ENCODE peak calls at places on chromosomes 4 and X, in seven cellular contexts. M, U, S, H, Z, R and D are unnamed samples.

GRCh38 chr4:158622251-158622650 is 49.4 kb downstream of the C4orf46 start:
- DNase-seq in Z (no peak), M (no peak), H (no peak), R (no peak), U (no peak), S (no peak), D (no peak)

GRCh38 chr4:40918330-40918729 is 168.6 kb downstream of the NSUN7 start:
- DNase-seq in S (peak), R (no peak), H (peak), U (peak), M (peak), Z (no peak), D (no peak)

GRCh38 chr4:6324999-6325790 is 55.5 kb downstream of the WFS1 start:
- DNase-seq in U (peak), H (peak), S (no peak), Z (no peak), R (no peak), M (peak), D (no peak)

GRCh38 chrX:40552768-40553167 is 28.0 kb upstream of the ATP6AP2 start:
- DNase-seq in Z (no peak), H (no peak), M (no peak), S (no peak), U (peak), R (no peak), D (no peak)

GRCh38 chr4:88158360-88159136 is at the start of gene ABCG2:
- DNase-seq in M (no peak), H (peak), Z (peak), R (no peak), U (peak), S (no peak), D (peak)

GRCh38 chr4:149311076-149311475 is 504.6 kb downstream of the IQCM start:
- DNase-seq in M (no peak), H (no peak), R (no peak), U (no peak), S (no peak), Z (no peak), D (no peak)

GRCh38 chr4:55635760-55636621 is at the start of gene NMU:
- DNase-seq in R (no peak), U (peak), Z (no peak), S (no peak), M (peak), H (peak), D (no peak)

GRCh38 chr4:152052431-152053057 is 291.7 kb upstream of the GATB start:
- DNase-seq in H (no peak), Z (no peak), R (no peak), M (no peak), U (peak), S (peak), D (no peak)

GRCh38 chr4:99205104-99205979 is 13.7 kb downstream of the ADH6 start:
- DNase-seq in H (peak), R (no peak), M (no peak), S (no peak), U (peak), Z (no peak), D (no peak)

GRCh38 chr4:113707013-113707412 is 54.5 kb downstream of the CAMK2D start:
- DNase-seq in H (no peak), U (peak), S (peak), Z (no peak), R (no peak), M (no peak), D (no peak)

GRCh38 chrX:150961631-150962030 is 21.5 kb upstream of the HMGB3 start:
- DNase-seq in R (no peak), Z (no peak), U (no peak), H (no peak), S (no peak), M (no peak), D (no peak)

DNA sequence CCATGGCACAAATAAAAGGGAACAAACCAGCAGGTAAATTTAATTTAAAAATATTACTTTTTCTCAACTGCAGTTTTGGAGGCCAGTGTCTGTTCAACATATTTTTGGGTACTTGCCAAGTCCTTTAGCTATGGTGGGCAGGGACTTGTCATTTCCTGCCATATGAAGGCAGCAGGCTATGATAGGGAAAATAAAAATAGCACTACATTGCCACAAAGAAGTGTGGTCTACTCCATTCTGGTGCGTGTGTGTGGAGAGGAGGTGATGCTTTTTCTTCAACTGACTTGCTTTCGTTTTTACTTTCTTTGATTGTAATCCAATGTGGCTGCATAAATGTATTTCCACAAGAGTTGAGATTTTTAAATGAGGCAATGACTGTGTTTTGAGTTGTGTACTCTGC is 17.2 kb downstream of the GPR174 start:
- DNase-seq in S (no peak), M (no peak), H (no peak), R (peak), U (no peak), Z (peak), D (peak)
- H3K4me3 ChIP-seq in S (no peak), M (no peak), H (no peak), R (no peak), U (no peak), Z (peak), D (peak)

GRCh38 chrX:50813843-50814661 is at the start of gene SHROOM4:
- DNase-seq in M (peak), Z (no peak), S (no peak), U (peak), R (no peak), H (peak), D (no peak)
- H3K4me3 ChIP-seq in M (peak), Z (no peak), S (peak), U (peak), R (no peak), H (peak), D (no peak)

GRCh38 chr4:139886798-139887197 is 221.2 kb downstream of the MGST2 start:
- DNase-seq in Z (no peak), H (no peak), R (no peak), M (no peak), S (no peak), U (no peak), D (no peak)
- H3K4me3 ChIP-seq in Z (no peak), H (no peak), R (no peak), M (no peak), S (no peak), U (no peak), D (no peak)

DNA sequence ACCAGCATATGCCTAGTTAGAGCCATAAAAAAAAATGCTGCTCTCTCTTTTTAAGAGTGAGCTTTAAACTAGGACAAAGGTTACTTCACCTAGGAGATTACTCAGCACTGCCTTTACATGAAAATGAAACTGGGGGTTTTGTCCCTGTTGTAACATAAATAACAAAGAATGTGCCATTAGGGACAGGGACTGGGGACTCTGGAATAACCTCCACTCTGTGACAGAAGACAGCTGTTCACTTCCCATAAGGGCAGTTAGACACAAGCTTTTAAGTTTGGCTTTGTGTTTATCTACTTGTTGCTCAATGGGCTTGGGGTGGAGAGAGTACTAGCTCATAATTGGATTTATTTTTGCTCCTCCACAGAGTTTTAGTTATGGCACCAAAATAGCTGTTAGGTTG is 11.9 kb downstream of the ENPEP start:
- DNase-seq in R (no peak), U (no peak), M (no peak), Z (no peak), H (peak), S (no peak), D (no peak)
- H3K4me3 ChIP-seq in R (no peak), U (no peak), M (no peak), Z (no peak), H (no peak), S (no peak), D (no peak)

DNA sequence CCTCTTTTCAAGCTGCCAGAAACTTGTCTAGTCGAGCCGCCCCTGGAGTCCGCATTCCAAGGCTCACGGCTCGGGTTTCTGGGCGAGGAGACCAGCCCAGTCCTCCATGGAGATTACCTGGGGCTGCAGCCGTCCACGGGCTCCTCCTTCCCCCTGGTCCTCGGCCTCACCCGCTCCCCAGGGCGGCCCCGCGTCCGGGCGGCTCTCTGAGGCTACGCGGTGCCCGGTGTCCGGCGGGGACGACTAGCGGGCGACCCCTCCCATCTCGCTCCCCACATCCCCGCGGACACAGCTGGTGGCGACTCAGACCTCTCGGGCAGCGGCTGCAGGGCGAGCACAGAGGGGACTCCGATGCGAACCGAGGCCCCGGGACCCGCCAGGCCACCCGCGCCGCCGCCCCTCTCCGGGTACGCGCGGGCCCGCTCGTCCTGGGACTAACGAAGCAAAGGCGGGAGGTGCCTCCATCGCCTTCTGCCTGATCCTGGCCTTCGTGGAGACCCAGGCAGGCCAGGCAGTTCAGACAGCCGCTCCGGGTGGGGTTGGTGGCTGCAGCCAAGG is 159.4 kb downstream of the TRAM1L1 start:
- DNase-seq in U (peak), S (no peak), M (peak), Z (no peak), R (no peak), H (peak), D (no peak)
- H3K4me3 ChIP-seq in U (peak), S (no peak), M (no peak), Z (no peak), R (no peak), H (peak), D (no peak)

GRCh38 chr4:119212964-119213606 is 572 bp downstream of the USP53 start:
- DNase-seq in R (peak), H (peak), M (peak), Z (peak), S (peak), U (peak), D (peak)
- H3K4me3 ChIP-seq in R (peak), H (peak), M (peak), Z (peak), S (peak), U (peak), D (peak)

DNA sequence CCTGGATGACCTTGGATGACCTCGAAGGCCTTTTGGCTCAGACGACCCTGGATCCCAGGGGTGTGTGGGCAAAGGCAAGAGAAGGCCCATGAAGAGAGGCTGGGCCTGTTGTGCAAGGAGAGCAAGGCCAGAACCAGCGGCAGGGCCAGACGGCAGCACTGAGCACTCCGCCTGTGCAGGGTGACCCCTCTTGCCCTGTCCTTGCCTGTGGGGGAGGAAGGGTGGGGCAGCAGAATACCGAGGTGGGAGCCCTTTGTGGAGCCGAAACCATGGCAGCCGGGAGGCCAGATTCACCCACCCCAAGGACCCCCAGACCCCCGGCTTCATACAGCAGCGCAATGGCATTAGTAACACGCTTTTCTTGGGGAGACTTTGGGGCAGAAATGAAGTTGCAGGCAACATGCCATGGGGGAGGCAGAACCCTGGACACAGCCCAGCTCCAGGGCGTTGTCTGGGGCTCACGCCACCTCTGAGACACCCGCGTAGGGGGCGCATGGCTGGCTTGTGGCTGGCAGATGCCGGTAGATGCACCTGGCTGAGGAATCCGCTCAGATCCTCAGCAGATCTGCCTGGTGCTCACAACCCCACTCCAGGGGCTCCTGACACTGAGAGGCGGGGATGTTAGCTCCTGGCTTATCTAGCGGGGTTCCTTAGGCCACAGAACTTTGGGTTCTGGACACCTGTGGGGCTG is 114.5 kb downstream of the FAM53A start:
- DNase-seq in M (no peak), R (no peak), S (no peak), Z (no peak), H (no peak), U (no peak), D (peak)
- H3K4me3 ChIP-seq in M (no peak), R (no peak), S (no peak), Z (no peak), H (no peak), U (no peak), D (no peak)